ENCODE peak calls at places on chromosomes 13 and 19, in seven cellular contexts. S, L, C, W, J, H and T are unnamed samples.
A peak's percentile ranks its signal among the peaks of the same experiment; 100 is the strongest.

GRCh38 chr13:36787181-36787580 is 31.8 kb upstream of the RFXAP start:
- DNase-seq in S (no peak), L (no peak), C (no peak), W (no peak), J (no peak), H (no peak), T (no peak)

GRCh38 chr13:110245421-110245899 is 61.5 kb downstream of the COL4A1 start:
- DNase-seq in S (peak; percentile 28), L (no peak), C (no peak), W (no peak), J (no peak), H (no peak), T (no peak)

GRCh38 chr19:8811315-8812172 is 20.6 kb downstream of the ZNF558 start:
- DNase-seq in S (no peak), L (no peak), C (no peak), W (no peak), J (no peak), H (no peak), T (no peak)

GRCh38 chr13:30569901-30570576 is 47.7 kb upstream of the USPL1 start:
- DNase-seq in S (peak; percentile 86), L (no peak), C (peak; percentile 85), W (no peak), J (no peak), H (no peak), T (peak; percentile 60)

GRCh38 chr19:11237321-11237720 is 2.1 kb upstream of the ANGPTL8 start:
- DNase-seq in S (no peak), L (no peak), C (no peak), W (no peak), J (no peak), H (no peak), T (no peak)

GRCh38 chr13:87903568-87903967 is 232.4 kb downstream of the SLITRK5 start:
- DNase-seq in S (no peak), L (no peak), C (no peak), W (no peak), J (no peak), H (no peak), T (no peak)

GRCh38 chr19:41912899-41913475 is 15.3 kb downstream of the ERFL start:
- DNase-seq in S (no peak), L (no peak), C (no peak), W (no peak), J (no peak), H (no peak), T (no peak)

GRCh38 chr13:35984776-35985453 is 146.3 kb downstream of the DCLK1 start:
- DNase-seq in S (no peak), L (no peak), C (no peak), W (no peak), J (no peak), H (no peak), T (no peak)

GRCh38 chr19:16051254-16052025 is 24.9 kb upstream of the TPM4 start:
- DNase-seq in S (no peak), L (no peak), C (no peak), W (peak; percentile 18), J (no peak), H (no peak), T (no peak)

GRCh38 chr19:6719540-6719861 is 949 bp downstream of the C3 start:
- DNase-seq in S (no peak), L (no peak), C (no peak), W (no peak), J (no peak), H (no peak), T (no peak)

GRCh38 chr13:51758691-51759090 is 45.3 kb downstream of the DHRS12 start:
- DNase-seq in S (no peak), L (no peak), C (no peak), W (no peak), J (no peak), H (no peak), T (no peak)